ENCODE peak calls at places on chromosomes 12 and 14, in five cellular contexts. O is psoas muscle; D is CD8-positive, alpha-beta memory T cell; V is breast epithelium; N is IMR-90. J is an unnamed sample.

GRCh38 chr12:101634724-101635123 is 40.0 kb downstream of the MYBPC1 start:
- DNase-seq in O (no peak), D (no peak), V (no peak), N (no peak), J (no peak)

GRCh38 chr12:96425321-96425720 is 25.1 kb upstream of the CDK17 start:
- DNase-seq in O (no peak), D (no peak), V (no peak), N (peak), J (no peak)

GRCh38 chr14:101538865-101539264 is 22.4 kb upstream of the DIO3 start:
- DNase-seq in O (no peak), D (no peak), V (no peak), N (no peak), J (no peak)

GRCh38 chr14:103862393-103862782 is 15.0 kb upstream of the PPP1R13B start:
- DNase-seq in O (no peak), D (no peak), V (no peak), N (no peak), J (no peak)

GRCh38 chr14:106436310-106436905 is 910.0 kb downstream of the TMEM121 start:
- DNase-seq in O (no peak), D (peak), V (no peak), N (no peak), J (no peak)

GRCh38 chr12:51528852-51529545 is 62.0 kb upstream of the SCN8A start:
- DNase-seq in O (no peak), D (no peak), V (no peak), N (no peak), J (no peak)

GRCh38 chr12:30985814-30986452 is 59.4 kb downstream of the TSPAN11 start:
- DNase-seq in O (peak), D (no peak), V (no peak), N (peak), J (peak)

GRCh38 chr14:36580856-36581831 is 1.3 kb downstream of the NKX2-8 start:
- DNase-seq in O (peak), D (no peak), V (no peak), N (peak), J (peak)

GRCh38 chr12:57745485-57745881 is 644 bp downstream of the TSPAN31 start:
- DNase-seq in O (no peak), D (no peak), V (no peak), N (peak), J (no peak)

GRCh38 chr12:14326699-14327098 is 38.8 kb upstream of the ATF7IP start:
- DNase-seq in O (no peak), D (no peak), V (no peak), N (peak), J (no peak)

GRCh38 chr14:34580381-34580780 is 40.9 kb upstream of the EAPP start:
- DNase-seq in O (no peak), D (no peak), V (no peak), N (no peak), J (no peak)

GRCh38 chr12:65634626-65635331 is 189.5 kb upstream of the HMGA2 start:
- DNase-seq in O (no peak), D (no peak), V (no peak), N (peak), J (no peak)

GRCh38 chr14:99028521-99028920 is 243.5 kb downstream of the BCL11B start:
- DNase-seq in O (no peak), D (no peak), V (no peak), N (no peak), J (no peak)

GRCh38 chr12:123905319-123905925 is 67.2 kb downstream of the CCDC92 start:
- DNase-seq in O (no peak), D (peak), V (no peak), N (peak), J (peak)

GRCh38 chr12:58529114-58529665 is 391.1 kb downstream of the LRIG3 start:
- DNase-seq in O (no peak), D (no peak), V (no peak), N (peak), J (no peak)

GRCh38 chr14:21039059-21039422 is 3.1 kb upstream of the RNASE7 start:
- DNase-seq in O (peak), D (no peak), V (peak), N (peak), J (peak)

GRCh38 chr12:93853698-93854478 is 176.7 kb downstream of the CRADD start:
- DNase-seq in O (no peak), D (no peak), V (no peak), N (no peak), J (no peak)

GRCh38 chr14:55609681-55610080 is 29.7 kb downstream of the KTN1 start:
- DNase-seq in O (no peak), D (no peak), V (no peak), N (peak), J (no peak)

GRCh38 chr12:93369505-93369904 is 8.2 kb upstream of the NUDT4 start:
- DNase-seq in O (no peak), D (no peak), V (no peak), N (no peak), J (no peak)

GRCh38 chr12:91387461-91388134 is 205.0 kb upstream of the DCN start:
- DNase-seq in O (no peak), D (no peak), V (no peak), N (no peak), J (no peak)

GRCh38 chr14:71250347-71250746 is 343.1 kb downstream of the PCNX1 start:
- DNase-seq in O (no peak), D (no peak), V (no peak), N (no peak), J (no peak)

GRCh38 chr14:90732142-90732541 is 84.1 kb downstream of the TTC7B start:
- DNase-seq in O (no peak), D (no peak), V (no peak), N (no peak), J (no peak)

GRCh38 chr12:12510141-12510540 is 52.5 kb downstream of the DUSP16 start:
- DNase-seq in O (no peak), D (no peak), V (no peak), N (peak), J (no peak)

GRCh38 chr12:91923864-91924263 is 221.8 kb downstream of the BTG1 start:
- DNase-seq in O (no peak), D (no peak), V (no peak), N (no peak), J (no peak)

GRCh38 chr14:93592786-93593185 is 162.0 kb downstream of the UNC79 start:
- DNase-seq in O (no peak), D (no peak), V (no peak), N (no peak), J (no peak)

DNA sequence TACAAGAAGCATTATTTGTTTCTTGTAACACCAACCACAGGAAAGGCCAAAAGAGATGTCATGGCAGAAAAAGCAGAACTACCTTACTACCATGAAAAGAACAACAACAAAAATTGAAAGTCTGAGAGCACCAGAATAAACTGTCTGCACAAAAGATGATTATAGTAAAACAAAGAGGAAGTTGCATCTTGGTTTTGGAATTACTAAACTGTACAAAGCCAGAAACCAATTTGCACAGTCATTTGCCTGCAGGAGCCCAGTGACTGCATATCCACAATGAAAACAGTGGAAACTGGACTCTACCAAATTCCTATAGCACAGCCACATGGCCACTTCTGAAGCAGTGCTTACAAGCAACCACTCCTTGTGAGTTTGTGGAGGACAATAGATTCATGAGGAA is 276.2 kb downstream of the SSPN start:
- DNase-seq in O (no peak), D (no peak), V (no peak), N (peak), J (no peak)
- H3K27ac ChIP-seq in O (no peak), D (no peak), V (no peak), N (no peak), J (no peak)

GRCh38 chr12:104669057-104669770 is 212.5 kb downstream of the CHST11 start:
- DNase-seq in O (no peak), D (no peak), V (no peak), N (no peak), J (peak)

GRCh38 chr12:104671407-104672095 is 214.8 kb downstream of the CHST11 start:
- DNase-seq in O (peak), D (peak), V (peak), N (peak), J (peak)

GRCh38 chr12:104670439-104671406 is 214.0 kb downstream of the CHST11 start:
- DNase-seq in O (no peak), D (no peak), V (no peak), N (no peak), J (no peak)

GRCh38 chr12:104668274-104668718 is 211.5 kb downstream of the CHST11 start:
- DNase-seq in O (no peak), D (no peak), V (no peak), N (peak), J (no peak)

DNA sequence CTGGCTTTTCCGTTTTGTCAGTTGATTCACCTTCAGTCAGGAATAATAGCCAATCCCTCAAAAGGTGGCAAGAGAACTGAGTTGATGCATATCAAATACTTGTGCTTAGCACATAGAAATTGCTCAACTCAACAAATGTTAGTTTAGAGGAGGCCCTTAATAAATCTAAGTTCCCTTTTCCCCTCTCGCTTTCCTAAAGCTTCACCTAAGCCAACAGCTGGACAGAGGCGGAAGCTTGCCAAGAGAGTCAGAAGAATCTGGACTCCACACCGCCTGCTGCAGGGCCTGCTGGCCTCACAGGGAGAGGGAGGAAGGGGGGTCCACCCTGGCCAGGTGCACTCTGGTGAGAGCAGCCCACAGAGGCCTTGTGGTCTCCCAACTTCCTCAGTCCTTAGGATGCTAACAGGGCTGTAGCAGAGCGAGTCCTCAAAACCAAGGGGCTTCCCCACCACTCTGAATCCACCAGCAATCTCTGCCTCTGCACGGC is 213.1 kb downstream of the CHST11 start:
- DNase-seq in O (peak), D (peak), V (no peak), N (peak), J (no peak)
- H3K27ac ChIP-seq in O (peak), D (no peak), V (peak), N (no peak), J (peak)

DNA sequence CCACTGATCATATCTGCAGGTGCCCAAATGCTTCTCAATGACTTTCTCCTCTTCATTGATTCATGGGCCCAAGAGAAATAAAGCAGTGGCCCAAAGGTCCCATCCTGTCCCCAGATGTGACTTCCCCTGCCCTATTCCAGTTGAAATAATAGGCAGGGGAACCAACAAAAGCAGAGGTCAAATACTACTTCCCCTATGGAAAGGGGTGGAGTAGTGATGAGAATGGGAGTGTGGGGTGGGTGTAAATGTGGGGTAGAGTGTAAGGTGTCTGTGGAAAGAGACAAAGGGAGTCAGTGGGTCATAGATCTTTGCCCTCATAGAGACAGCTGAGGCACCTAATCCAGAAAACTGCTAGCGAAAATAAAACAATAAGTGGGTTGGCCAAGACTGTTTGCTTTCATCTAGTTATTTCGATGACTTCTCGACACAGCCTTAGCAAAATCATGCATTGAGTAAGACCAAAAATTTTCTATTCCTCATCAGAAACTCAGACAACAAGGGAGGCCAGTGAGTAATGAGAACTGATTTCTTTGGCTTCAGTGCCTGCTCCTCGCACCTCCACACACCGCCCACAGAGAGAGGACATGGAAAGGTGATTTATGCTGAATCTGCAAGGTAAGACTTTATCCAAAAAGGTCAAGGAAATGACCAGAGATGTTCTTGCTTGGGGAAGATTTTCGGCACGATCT is 10.9 kb upstream of the IL22 start:
- DNase-seq in O (no peak), D (no peak), V (no peak), N (peak), J (no peak)
- H3K27ac ChIP-seq in O (no peak), D (no peak), V (no peak), N (peak), J (no peak)

GRCh38 chr14:68685419-68686211 is 107.3 kb downstream of the ZFP36L1 start:
- DNase-seq in O (no peak), D (peak), V (no peak), N (peak), J (no peak)
- H3K27ac ChIP-seq in O (no peak), D (peak), V (peak), N (peak), J (no peak)

GRCh38 chr14:58239259-58240210 is 5.1 kb upstream of the PSMA3 start:
- DNase-seq in O (peak), D (peak), V (peak), N (peak), J (no peak)
- H3K27ac ChIP-seq in O (peak), D (peak), V (peak), N (no peak), J (peak)

DNA sequence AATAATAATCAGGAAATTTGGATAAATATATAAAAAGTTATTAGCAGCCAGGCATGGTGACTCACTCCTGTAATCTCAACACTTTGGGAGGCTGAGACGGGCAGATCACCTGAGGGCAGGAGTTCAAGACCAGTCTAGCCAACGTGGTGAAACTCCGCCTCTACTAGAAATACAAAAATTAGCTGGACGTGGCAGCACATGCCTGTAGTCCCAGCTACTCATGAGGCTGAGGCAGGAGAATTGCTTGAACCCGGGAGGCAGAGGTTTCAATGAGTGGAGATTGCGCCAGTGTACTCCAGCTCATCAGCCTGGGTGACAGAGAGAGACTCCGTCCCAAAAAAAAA is 64.5 kb downstream of the SYT1 start:
- DNase-seq in O (no peak), D (no peak), V (no peak), N (no peak), J (no peak)
- H3K27ac ChIP-seq in O (no peak), D (no peak), V (no peak), N (peak), J (no peak)

GRCh38 chr14:75522224-75522764 is at the start of gene BATF:
- DNase-seq in O (no peak), D (peak), V (no peak), N (no peak), J (no peak)

GRCh38 chr14:75520852-75521251 is 1.4 kb upstream of the BATF start:
- DNase-seq in O (no peak), D (no peak), V (no peak), N (no peak), J (no peak)

GRCh38 chr14:75521415-75522199 is 662 bp upstream of the BATF start:
- DNase-seq in O (no peak), D (no peak), V (no peak), N (no peak), J (no peak)

GRCh38 chr14:75523771-75524171 is 1.5 kb downstream of the BATF start:
- DNase-seq in O (no peak), D (no peak), V (no peak), N (peak), J (no peak)

GRCh38 chr14:75522919-75523318 is 650 bp downstream of the BATF start:
- DNase-seq in O (no peak), D (no peak), V (no peak), N (no peak), J (no peak)
- H3K27ac ChIP-seq in O (no peak), D (peak), V (peak), N (no peak), J (no peak)

DNA sequence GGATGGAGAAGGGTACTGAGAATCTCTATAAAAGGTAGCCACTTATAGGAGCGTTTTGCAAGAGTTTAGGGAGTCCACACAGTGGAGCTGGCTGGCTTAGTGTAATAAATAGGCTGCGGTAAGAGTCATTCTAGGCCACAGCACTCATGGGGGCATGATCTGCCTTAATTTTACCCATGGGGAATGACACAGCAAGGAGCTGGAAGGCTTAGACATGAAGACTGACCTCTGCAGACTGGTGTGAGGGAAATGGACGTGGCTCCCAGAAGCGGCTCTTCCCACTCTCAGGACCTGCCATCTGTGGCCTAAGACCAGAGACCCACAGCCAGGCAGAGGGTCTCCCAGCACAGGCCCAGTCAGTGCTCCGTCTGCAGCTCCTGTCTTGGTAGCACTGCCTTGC is 173.3 kb downstream of the PPM1H start:
- DNase-seq in O (peak), D (no peak), V (no peak), N (no peak), J (no peak)
- H3K27ac ChIP-seq in O (no peak), D (no peak), V (no peak), N (no peak), J (no peak)

J was measured in substantia nigra.